ENCODE peak calls at places on chromosomes 3 and 15, in eight cellular contexts. T is fibroblast of lung; A is keratinocyte; S is CD8-positive, alpha-beta memory T cell; D is adrenal gland; Q is RWPE1; O is lung; K is caudate nucleus. L is an unnamed sample.

GRCh38 chr3:164864454-164864853 is 213.8 kb downstream of the SI start:
- DNase-seq in O (no peak), S (no peak), K (no peak), Q (no peak), T (no peak), A (no peak), D (no peak), L (no peak)

GRCh38 chr3:152276688-152277087 is 8.0 kb downstream of the MBNL1 start:
- DNase-seq in Q (no peak), S (no peak), O (no peak), A (no peak), K (no peak), T (no peak), D (no peak), L (no peak)

GRCh38 chr15:57220220-57220619 is 156.1 kb upstream of the CGNL1 start:
- DNase-seq in D (no peak), K (no peak), T (peak), Q (no peak), S (no peak), A (no peak), O (no peak), L (no peak)

GRCh38 chr15:101023501-101024110 is 104.4 kb downstream of the LRRK1 start:
- DNase-seq in Q (no peak), T (no peak), D (no peak), O (peak), A (no peak), K (no peak), S (no peak), L (no peak)

GRCh38 chr3:182979103-182979697 is 1.1 kb downstream of the DCUN1D1 start:
- DNase-seq in O (no peak), A (no peak), K (no peak), Q (no peak), T (no peak), S (no peak), D (no peak), L (no peak)

GRCh38 chr3:183699238-183699947 is 1.8 kb downstream of the YEATS2 start:
- DNase-seq in T (no peak), K (no peak), D (no peak), O (no peak), Q (peak), A (no peak), S (no peak), L (no peak)

GRCh38 chr3:177177670-177178295 is 19.5 kb downstream of the TBL1XR1 start:
- DNase-seq in S (no peak), D (no peak), A (no peak), Q (peak), T (no peak), K (no peak), O (no peak), L (peak)

GRCh38 chr15:28169361-28169760 is 70.2 kb upstream of the OCA2 start:
- DNase-seq in K (no peak), Q (no peak), T (no peak), O (no peak), S (no peak), D (no peak), A (no peak), L (no peak)

GRCh38 chr15:69784808-69785550 is 312.7 kb downstream of the TLE3 start:
- DNase-seq in A (no peak), T (peak), Q (peak), O (no peak), D (no peak), S (no peak), K (no peak), L (no peak)

GRCh38 chr15:80055933-80056332 is 3.5 kb upstream of the ZFAND6 start:
- DNase-seq in A (no peak), T (no peak), Q (no peak), S (no peak), K (no peak), O (no peak), D (no peak), L (no peak)

GRCh38 chr3:17823039-17823438 is 80.6 kb upstream of the TBC1D5 start:
- DNase-seq in D (no peak), O (no peak), T (no peak), Q (no peak), A (no peak), S (no peak), K (no peak), L (no peak)

GRCh38 chr3:195565716-195566115 is 18.0 kb downstream of the APOD start:
- DNase-seq in A (no peak), S (no peak), D (no peak), Q (no peak), K (no peak), O (no peak), T (no peak), L (no peak)

GRCh38 chr3:141441381-141442365 is 45.2 kb upstream of the RASA2 start:
- DNase-seq in A (no peak), D (peak), S (peak), Q (peak), O (peak), T (peak), K (peak), L (no peak)

GRCh38 chr15:35181538-35181937 is 96.4 kb upstream of the NANOGP8 start:
- DNase-seq in A (no peak), T (peak), D (no peak), O (no peak), S (no peak), Q (no peak), K (no peak), L (no peak)

GRCh38 chr3:71103430-71103881 is 480.1 kb downstream of the FOXP1 start:
- DNase-seq in T (peak), S (no peak), A (no peak), Q (no peak), K (no peak), O (peak), D (no peak), L (no peak)

GRCh38 chr3:43001094-43001553 is 22.0 kb downstream of the GASK1A start:
- DNase-seq in T (peak), D (peak), S (no peak), Q (no peak), O (peak), K (no peak), A (no peak), L (no peak)

GRCh38 chr3:43243590-43244587 is 42.5 kb upstream of the SNRK start:
- DNase-seq in D (no peak), O (no peak), T (no peak), K (no peak), Q (no peak), A (no peak), S (no peak), L (no peak)

GRCh38 chr3:60463655-60464054 is 787.6 kb downstream of the FHIT start:
- DNase-seq in O (no peak), Q (no peak), T (no peak), A (no peak), S (no peak), D (no peak), K (no peak), L (no peak)

GRCh38 chr3:150146891-150147761 is 176.4 kb upstream of the PFN2 start:
- DNase-seq in A (peak), K (no peak), D (peak), O (no peak), S (no peak), Q (peak), T (peak), L (peak)

GRCh38 chr15:99436472-99437314 is 129.1 kb upstream of the MEF2A start:
- DNase-seq in D (no peak), T (no peak), K (no peak), A (no peak), O (no peak), Q (no peak), S (no peak), L (no peak)
- H3K27ac ChIP-seq in D (no peak), T (no peak), K (no peak), A (no peak), O (no peak), Q (peak), S (no peak), L (no peak)

GRCh38 chr3:33658971-33659848 is 58.8 kb downstream of the CLASP2 start:
- DNase-seq in S (no peak), T (peak), Q (no peak), O (peak), K (peak), A (no peak), D (peak), L (no peak)

GRCh38 chr3:33652736-33653135 is 65.3 kb downstream of the CLASP2 start:
- DNase-seq in K (no peak), A (no peak), Q (no peak), D (no peak), S (no peak), T (no peak), O (no peak), L (no peak)

GRCh38 chr3:33660035-33660434 is 58.0 kb downstream of the CLASP2 start:
- DNase-seq in D (no peak), O (no peak), T (no peak), Q (no peak), S (no peak), A (no peak), K (no peak), L (no peak)

GRCh38 chr3:33663042-33663441 is 55.0 kb downstream of the CLASP2 start:
- DNase-seq in K (no peak), Q (no peak), O (no peak), D (no peak), T (no peak), S (no peak), A (no peak), L (no peak)

DNA sequence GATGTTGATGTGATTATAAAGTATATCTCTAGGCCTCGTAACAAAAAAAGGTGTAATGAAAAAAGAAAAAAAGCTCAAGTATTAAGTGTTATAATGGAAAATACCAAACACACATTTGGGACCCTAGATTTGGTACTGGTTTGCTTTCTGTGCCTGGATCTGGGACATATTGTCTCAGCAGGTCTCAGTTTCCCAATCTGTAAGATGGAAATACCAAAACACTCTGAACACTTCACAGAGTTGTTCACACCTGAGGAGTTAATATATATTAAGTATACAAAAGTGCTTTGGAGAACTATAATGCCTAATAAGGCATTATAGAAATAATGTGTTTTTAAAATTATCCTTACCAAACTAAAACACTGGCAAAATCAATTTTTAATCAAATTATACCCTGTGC is 60.0 kb downstream of the CLASP2 start:
- DNase-seq in A (no peak), D (no peak), T (no peak), O (no peak), Q (no peak), S (no peak), K (no peak), L (no peak)
- H3K27ac ChIP-seq in A (no peak), D (peak), T (no peak), O (no peak), Q (no peak), S (no peak), K (peak), L (no peak)

DNA sequence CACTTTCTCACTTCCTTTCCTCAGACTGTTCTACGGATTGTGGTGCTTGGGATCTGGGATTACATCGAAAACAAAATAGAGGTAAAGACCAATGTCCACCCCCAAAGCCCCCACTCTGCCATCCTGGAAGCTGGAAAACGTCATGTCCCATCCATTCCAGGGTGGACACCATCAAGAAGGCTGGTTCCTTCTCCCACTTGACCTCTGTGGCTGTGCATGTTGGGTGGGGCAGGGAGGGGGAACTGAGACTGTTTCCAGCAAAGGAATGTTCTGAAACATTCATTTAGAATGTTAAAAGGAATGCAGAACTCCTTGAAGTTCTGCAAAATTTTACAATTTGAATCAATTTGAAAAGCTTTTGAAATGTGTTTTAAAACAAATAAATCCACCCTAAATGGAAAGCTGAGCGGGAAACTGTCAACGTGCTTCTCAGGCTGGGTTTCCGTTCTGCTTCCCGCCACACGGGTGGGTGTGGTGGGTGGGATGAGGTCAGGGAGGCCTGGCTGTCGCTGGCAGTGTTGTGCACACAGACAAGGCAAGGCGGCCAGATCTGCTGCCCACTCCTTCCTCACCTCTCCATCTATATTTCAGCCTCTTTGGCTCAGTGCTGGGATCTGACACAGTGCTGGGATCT is 110.1 kb downstream of the TMEM266 start:
- DNase-seq in O (no peak), S (no peak), Q (no peak), T (no peak), K (no peak), D (no peak), A (no peak), L (no peak)
- H3K27ac ChIP-seq in O (no peak), S (no peak), Q (peak), T (no peak), K (peak), D (peak), A (no peak), L (no peak)

GRCh38 chr15:99921086-99921485 is 187.8 kb upstream of the LYSMD4 start:
- DNase-seq in O (no peak), A (no peak), S (no peak), K (no peak), Q (no peak), D (no peak), T (no peak), L (no peak)

GRCh38 chr15:99929266-99929665 is 196.0 kb upstream of the LYSMD4 start:
- DNase-seq in K (no peak), O (no peak), D (no peak), T (no peak), Q (no peak), A (no peak), S (no peak), L (no peak)

GRCh38 chr15:99928429-99928981 is 195.3 kb upstream of the LYSMD4 start:
- DNase-seq in O (peak), A (no peak), K (peak), D (peak), T (peak), Q (peak), S (peak), L (no peak)

GRCh38 chr15:99930696-99931095 is 197.5 kb upstream of the LYSMD4 start:
- DNase-seq in Q (no peak), K (no peak), O (no peak), D (no peak), A (no peak), S (no peak), T (no peak), L (no peak)

DNA sequence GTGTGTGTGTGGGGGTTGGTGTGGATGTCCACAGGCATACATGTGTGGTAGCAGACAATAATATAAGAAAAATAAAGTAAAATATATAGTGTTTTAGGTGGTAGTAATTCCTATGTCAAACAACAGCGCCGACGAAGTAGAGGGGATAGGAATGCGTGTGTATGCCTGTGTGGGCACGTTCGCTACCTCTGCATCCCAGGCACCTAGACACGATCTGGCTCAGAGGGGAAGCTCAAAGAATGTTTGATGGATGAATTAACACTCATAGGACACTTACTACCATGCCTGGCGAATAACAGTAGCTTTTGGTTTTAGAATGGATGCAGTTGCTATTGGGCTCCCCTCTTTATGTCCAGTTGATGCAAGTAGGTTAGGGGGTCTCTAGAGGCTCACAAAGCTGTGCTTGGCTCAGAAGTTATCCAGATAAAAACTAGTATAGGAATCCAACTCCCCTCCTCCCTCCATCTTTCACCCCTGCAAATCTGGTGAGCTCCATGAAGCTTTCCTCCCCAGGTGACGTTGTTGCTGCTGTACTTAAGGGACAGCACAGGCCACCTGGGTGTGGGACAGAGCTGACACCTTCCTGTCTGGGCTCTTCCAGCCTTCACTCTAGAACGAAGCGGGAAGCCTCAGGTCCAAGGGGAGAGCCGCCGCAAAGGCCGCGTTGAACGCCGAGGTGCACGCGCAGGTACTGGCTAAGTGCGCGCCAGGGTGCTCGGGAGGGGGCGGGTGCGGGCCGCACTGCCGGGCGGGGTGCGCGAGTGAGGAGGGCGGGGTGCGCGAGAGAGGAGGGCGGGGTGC is 192.6 kb upstream of the LYSMD4 start:
- DNase-seq in S (peak), K (peak), Q (peak), T (peak), O (peak), D (peak), A (no peak), L (peak)
- H3K27ac ChIP-seq in S (no peak), K (peak), Q (peak), T (no peak), O (no peak), D (peak), A (no peak), L (peak)

L was measured in epithelial cell of prostate.